ENCODE peak calls at places on chromosomes 1 and 21, in four cellular contexts. E is WTC11, U is HepG2, O is A549. C is an unnamed sample.

GRCh38 chr1:19645544-19646252 is 1.6 kb downstream of the NBL1 start:
- DNase-seq in U (no peak), O (no peak), E (no peak), C (no peak)

GRCh38 chr1:210582186-210582981 is 253.7 kb downstream of the HHAT start:
- DNase-seq in U (no peak), O (no peak), E (no peak), C (no peak)

GRCh38 chr21:32415451-32415850 is 2.9 kb downstream of the EVA1C start:
- DNase-seq in E (no peak), O (no peak), U (no peak), C (no peak)

GRCh38 chr1:85573348-85573747 is 7.2 kb upstream of the CCN1 start:
- DNase-seq in O (peak; percentile 43), E (no peak), U (no peak), C (no peak)

GRCh38 chr1:192763756-192764155 is 45.1 kb upstream of the RGS2 start:
- DNase-seq in U (no peak), E (no peak), O (no peak), C (no peak)

GRCh38 chr1:101131239-101131924 is 105.4 kb upstream of the S1PR1 start:
- DNase-seq in E (no peak), U (no peak), O (no peak), C (no peak)

GRCh38 chr1:206719169-206719839 is 34.6 kb downstream of the MAPKAPK2 start:
- DNase-seq in E (no peak), O (no peak), U (no peak), C (no peak)

GRCh38 chr1:246139745-246140182 is 367.3 kb downstream of the SMYD3 start:
- DNase-seq in O (peak; percentile 71), U (peak; percentile 33), E (no peak), C (peak; percentile 37)

GRCh38 chr1:53110370-53111072 is 31.9 kb downstream of the SLC1A7 start:
- DNase-seq in O (no peak), E (no peak), U (no peak), C (no peak)

GRCh38 chr1:225454733-225455132 is 26.9 kb upstream of the LBR start:
- DNase-seq in E (no peak), U (no peak), O (peak; percentile 68), C (peak; percentile 75)

GRCh38 chr1:169484683-169485426 is 889 bp downstream of the SLC19A2 start:
- DNase-seq in E (no peak), O (peak; percentile 56), U (peak; percentile 85), C (peak; percentile 38)

GRCh38 chr1:232904566-232904965 is 45.8 kb upstream of the NTPCR start:
- DNase-seq in E (no peak), O (peak; percentile 56), U (no peak), C (no peak)

GRCh38 chr1:3631865-3632264 is 7.0 kb downstream of the TPRG1L start:
- DNase-seq in O (no peak), U (no peak), E (peak; percentile 12), C (no peak)

GRCh38 chr1:100869996-100870395 is 24.6 kb downstream of the EXTL2 start:
- DNase-seq in O (no peak), U (no peak), E (no peak), C (no peak)

GRCh38 chr1:155081472-155082300 is 3.0 kb downstream of the EFNA3 start:
- DNase-seq in E (peak; percentile 41), O (peak; percentile 29), U (no peak), C (no peak)

GRCh38 chr1:153616144-153616884 is at the start of gene S100A14:
- DNase-seq in U (no peak), E (no peak), O (no peak), C (no peak)

GRCh38 chr1:37513795-37514349 is 694 bp downstream of the MEAF6 start:
- DNase-seq in E (peak; percentile 65), U (peak; percentile 40), O (no peak), C (peak; percentile 66)

DNA sequence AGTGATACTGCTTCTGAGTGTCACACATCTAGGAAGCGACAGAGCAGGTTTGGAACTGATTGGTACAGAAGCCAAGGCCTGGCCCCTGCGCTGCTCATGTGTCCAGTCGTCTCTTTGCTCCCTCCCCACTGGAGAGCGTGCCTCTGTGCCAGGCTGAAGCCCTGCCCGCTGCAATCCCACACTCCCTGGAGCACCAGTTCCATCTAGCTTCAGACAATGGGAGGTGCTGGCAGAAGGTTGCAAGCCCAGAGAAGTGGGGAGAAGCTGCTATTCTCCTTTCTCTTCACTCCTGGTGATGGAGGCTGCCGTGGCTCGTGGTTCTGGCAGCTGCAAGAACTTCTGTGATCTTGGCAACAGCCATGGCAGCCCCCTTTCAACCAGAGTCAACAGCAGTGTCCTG is 250.9 kb downstream of the MATN1 start:
- DNase-seq in U (no peak), E (no peak), O (no peak), C (no peak)
- TF ChIP-seq NR3C1 in U (no peak), E (no peak), O (no peak), C (no peak)

GRCh38 chr21:41953249-41953830 is 478 bp downstream of the C2CD2 start:
- DNase-seq in E (peak; percentile 24), O (no peak), U (no peak), C (peak; percentile 47)
- TF ChIP-seq NR3C1 in E (no peak), O (no peak), U (no peak), C (no peak)

DNA sequence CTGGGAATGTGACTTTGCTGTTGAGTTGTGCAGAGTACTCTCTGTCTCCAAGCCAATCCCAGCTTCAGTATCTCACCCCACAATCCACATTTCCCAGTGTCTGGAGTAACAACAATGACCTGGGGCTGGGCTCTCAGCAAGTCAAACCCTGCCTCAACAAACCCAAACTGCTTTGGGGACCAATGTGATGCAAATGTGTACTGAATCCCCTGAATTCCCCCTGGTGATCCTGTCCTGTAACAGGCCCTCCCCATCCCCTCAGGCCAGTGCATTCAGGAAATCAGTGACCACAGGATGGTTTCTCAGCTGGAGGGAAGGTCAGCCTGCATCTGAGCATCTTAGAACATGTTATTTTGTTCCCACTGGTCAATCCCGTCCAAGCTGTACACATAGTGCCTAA is 36.7 kb upstream of the HAO2 start:
- DNase-seq in E (peak; percentile 48), U (no peak), O (no peak), C (no peak)
- TF ChIP-seq NR3C1 in E (no peak), U (no peak), O (no peak), C (no peak)

DNA sequence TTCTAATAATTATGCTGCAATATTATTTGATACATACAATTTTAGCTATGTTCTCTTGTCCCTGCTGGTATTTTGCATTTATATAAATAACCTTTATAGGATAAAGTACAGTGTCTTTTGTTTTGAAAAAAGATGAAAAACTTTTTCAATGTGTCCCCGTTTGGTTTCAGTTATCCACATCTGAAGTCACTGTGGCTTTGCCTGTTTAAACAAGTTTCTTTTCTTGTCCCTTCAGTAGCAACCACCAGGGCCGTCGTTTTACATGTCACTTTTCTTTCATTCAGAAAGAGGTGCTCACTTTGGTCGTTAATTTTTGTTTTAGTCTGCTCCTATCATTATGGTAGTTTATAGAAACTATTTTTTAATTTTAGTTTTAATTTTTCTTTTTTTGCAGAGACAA is 41.4 kb downstream of the RABGAP1L start:
- DNase-seq in E (no peak), O (no peak), U (no peak), C (no peak)
- TF ChIP-seq NR3C1 in E (no peak), O (no peak), U (no peak), C (no peak)

GRCh38 chr1:167456926-167457325 is 61.4 kb downstream of the CD247 start:
- DNase-seq in O (no peak), E (no peak), U (no peak), C (no peak)

GRCh38 chr1:167454929-167455785 is 63.2 kb downstream of the CD247 start:
- DNase-seq in E (peak; percentile 57), O (peak; percentile 41), U (no peak), C (peak; percentile 74)

GRCh38 chr1:167457936-167458584 is 60.3 kb downstream of the CD247 start:
- DNase-seq in U (no peak), E (no peak), O (no peak), C (no peak)

GRCh38 chr1:167455786-167456446 is 62.4 kb downstream of the CD247 start:
- DNase-seq in E (no peak), U (no peak), O (peak; percentile 13), C (no peak)

GRCh38 chr1:167456500-167456899 is 61.8 kb downstream of the CD247 start:
- DNase-seq in O (no peak), U (no peak), E (no peak), C (no peak)
- TF ChIP-seq NR3C1 in O (no peak), U (no peak), E (no peak), C (no peak)

GRCh38 chr1:34884961-34885360 is 25.4 kb upstream of the SMIM12 start:
- DNase-seq in E (peak; percentile 75), O (peak; percentile 16), U (peak; percentile 27), C (no peak)
- TF ChIP-seq NR3C1 in E (no peak), O (no peak), U (no peak), C (no peak)

DNA sequence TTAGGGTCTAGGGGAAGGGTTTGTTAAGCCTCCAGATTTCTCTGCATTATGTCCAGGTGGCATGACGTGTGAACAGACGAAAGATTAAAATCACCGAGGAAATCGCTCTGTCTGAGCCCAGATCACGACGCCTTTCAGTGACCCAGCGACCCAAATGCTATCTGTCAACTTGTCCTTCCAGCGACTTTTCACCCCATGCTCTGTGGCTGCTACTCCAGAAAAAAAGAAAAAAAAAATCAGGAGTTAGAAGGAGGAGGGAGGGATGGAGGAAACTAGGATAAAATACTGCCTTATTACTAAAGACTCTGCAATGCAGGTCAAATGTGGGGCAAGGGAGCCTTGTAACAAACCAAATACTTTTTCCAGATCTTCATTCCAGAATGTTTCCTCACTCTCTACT is 352.0 kb downstream of the NUF2 start:
- DNase-seq in U (no peak), O (no peak), E (no peak), C (no peak)
- TF ChIP-seq NR3C1 in U (no peak), O (no peak), E (no peak), C (no peak)

GRCh38 chr1:183926978-183927377 is 110.5 kb downstream of the COLGALT2 start:
- DNase-seq in O (no peak), U (no peak), E (no peak), C (no peak)
- TF ChIP-seq NR3C1 in O (no peak), U (no peak), E (no peak), C (no peak)

GRCh38 chr1:160004427-160004826 is 27.4 kb downstream of the PIGM start:
- DNase-seq in U (no peak), E (no peak), O (no peak), C (no peak)

GRCh38 chr1:160004001-160004400 is 27.8 kb downstream of the PIGM start:
- DNase-seq in O (no peak), U (no peak), E (no peak), C (no peak)

GRCh38 chr1:160007577-160008200 is 24.1 kb downstream of the PIGM start:
- DNase-seq in E (no peak), U (peak; percentile 41), O (peak; percentile 26), C (peak; percentile 45)

GRCh38 chr1:160005070-160005469 is 26.7 kb downstream of the PIGM start:
- DNase-seq in O (no peak), U (no peak), E (no peak), C (no peak)

GRCh38 chr1:160006312-160006940 is 25.4 kb downstream of the PIGM start:
- DNase-seq in E (peak; percentile 86), U (peak; percentile 58), O (peak; percentile 80), C (peak; percentile 75)
- TF ChIP-seq NR3C1 in E (no peak), U (no peak), O (no peak), C (no peak)

GRCh38 chr1:173052681-173053196 is 2.0 kb upstream of the TNFSF18 start:
- DNase-seq in E (no peak), O (no peak), U (no peak), C (no peak)
- TF ChIP-seq NR3C1 in E (no peak), O (no peak), U (no peak), C (no peak)